ENCODE peak calls at places on chromosome 19, in seven cellular contexts. One of them, this sample, is unnamed.

GRCh38 chr19:40555978-40556689 is 20.5 kb upstream of the SHKBP1 start:
- DNase-seq in uterus: no peak
- DNase-seq in HS-5: no peak
- DNase-seq in brain microvascular endothelial cell: no peak
- DNase-seq in Caki2: no peak
- DNase-seq in activated naive CD8-positive, alpha-beta T cell treated with anti-CD3 and anti-CD28 coated beads for 36 hours: no peak
- DNase-seq in AML-193: no peak
- DNase-seq in this sample: no peak

GRCh38 chr19:339262-339887 is 5.2 kb downstream of the MIER2 start:
- DNase-seq in uterus: no peak
- DNase-seq in HS-5: no peak
- DNase-seq in brain microvascular endothelial cell: peak
- DNase-seq in Caki2: no peak
- DNase-seq in activated naive CD8-positive, alpha-beta T cell treated with anti-CD3 and anti-CD28 coated beads for 36 hours: no peak
- DNase-seq in AML-193: no peak
- DNase-seq in this sample: no peak

GRCh38 chr19:13277104-13277809 is 127.0 kb downstream of the IER2 start:
- DNase-seq in uterus: peak
- DNase-seq in HS-5: peak
- DNase-seq in brain microvascular endothelial cell: peak
- DNase-seq in Caki2: peak
- DNase-seq in activated naive CD8-positive, alpha-beta T cell treated with anti-CD3 and anti-CD28 coated beads for 36 hours: peak
- DNase-seq in AML-193: peak
- DNase-seq in this sample: peak

GRCh38 chr19:18112989-18113478 is 15.5 kb downstream of the MAST3 start:
- DNase-seq in uterus: peak
- DNase-seq in HS-5: peak
- DNase-seq in brain microvascular endothelial cell: peak
- DNase-seq in Caki2: peak
- DNase-seq in activated naive CD8-positive, alpha-beta T cell treated with anti-CD3 and anti-CD28 coated beads for 36 hours: peak
- DNase-seq in AML-193: peak
- DNase-seq in this sample: peak

GRCh38 chr19:53894736-53895135 is 12.7 kb downstream of the PRKCG start:
- DNase-seq in uterus: no peak
- DNase-seq in HS-5: no peak
- DNase-seq in brain microvascular endothelial cell: no peak
- DNase-seq in Caki2: no peak
- DNase-seq in activated naive CD8-positive, alpha-beta T cell treated with anti-CD3 and anti-CD28 coated beads for 36 hours: no peak
- DNase-seq in AML-193: no peak
- DNase-seq in this sample: no peak

GRCh38 chr19:49081273-49081672 is 4.0 kb upstream of the SNRNP70 start:
- DNase-seq in uterus: no peak
- DNase-seq in HS-5: no peak
- DNase-seq in brain microvascular endothelial cell: no peak
- DNase-seq in Caki2: no peak
- DNase-seq in activated naive CD8-positive, alpha-beta T cell treated with anti-CD3 and anti-CD28 coated beads for 36 hours: no peak
- DNase-seq in AML-193: no peak
- DNase-seq in this sample: no peak

GRCh38 chr19:16631465-16631864 is 3.5 kb upstream of the MED26 start:
- DNase-seq in uterus: no peak
- DNase-seq in HS-5: no peak
- DNase-seq in brain microvascular endothelial cell: no peak
- DNase-seq in Caki2: no peak
- DNase-seq in activated naive CD8-positive, alpha-beta T cell treated with anti-CD3 and anti-CD28 coated beads for 36 hours: no peak
- DNase-seq in AML-193: no peak
- DNase-seq in this sample: no peak

GRCh38 chr19:40810160-40810559 is 11.2 kb downstream of the EGLN2 start:
- DNase-seq in uterus: peak
- DNase-seq in HS-5: no peak
- DNase-seq in brain microvascular endothelial cell: no peak
- DNase-seq in Caki2: no peak
- DNase-seq in activated naive CD8-positive, alpha-beta T cell treated with anti-CD3 and anti-CD28 coated beads for 36 hours: no peak
- DNase-seq in AML-193: no peak
- DNase-seq in this sample: no peak

GRCh38 chr19:480016-480855 is 16.1 kb upstream of the MADCAM1 start:
- DNase-seq in uterus: peak
- DNase-seq in HS-5: no peak
- DNase-seq in brain microvascular endothelial cell: peak
- DNase-seq in Caki2: peak
- DNase-seq in activated naive CD8-positive, alpha-beta T cell treated with anti-CD3 and anti-CD28 coated beads for 36 hours: peak
- DNase-seq in AML-193: no peak
- DNase-seq in this sample: peak

GRCh38 chr19:310141-310651 is 19.0 kb upstream of the PLPP2 start:
- DNase-seq in uterus: peak
- DNase-seq in HS-5: no peak
- DNase-seq in brain microvascular endothelial cell: no peak
- DNase-seq in Caki2: no peak
- DNase-seq in activated naive CD8-positive, alpha-beta T cell treated with anti-CD3 and anti-CD28 coated beads for 36 hours: no peak
- DNase-seq in AML-193: no peak
- DNase-seq in this sample: no peak

GRCh38 chr19:58559275-58560006 is 1.0 kb upstream of the UBE2M start:
- DNase-seq in uterus: peak
- DNase-seq in HS-5: no peak
- DNase-seq in brain microvascular endothelial cell: peak
- DNase-seq in Caki2: peak
- DNase-seq in activated naive CD8-positive, alpha-beta T cell treated with anti-CD3 and anti-CD28 coated beads for 36 hours: peak
- DNase-seq in AML-193: no peak
- DNase-seq in this sample: peak

GRCh38 chr19:3433805-3434540 is 46.4 kb downstream of the SMIM24 start:
- DNase-seq in uterus: no peak
- DNase-seq in HS-5: no peak
- DNase-seq in brain microvascular endothelial cell: no peak
- DNase-seq in Caki2: no peak
- DNase-seq in activated naive CD8-positive, alpha-beta T cell treated with anti-CD3 and anti-CD28 coated beads for 36 hours: no peak
- DNase-seq in AML-193: no peak
- DNase-seq in this sample: no peak

GRCh38 chr19:13887529-13887928 is 10.6 kb downstream of the NANOS3 start:
- DNase-seq in uterus: no peak
- DNase-seq in HS-5: no peak
- DNase-seq in brain microvascular endothelial cell: no peak
- DNase-seq in Caki2: no peak
- DNase-seq in activated naive CD8-positive, alpha-beta T cell treated with anti-CD3 and anti-CD28 coated beads for 36 hours: no peak
- DNase-seq in AML-193: no peak
- DNase-seq in this sample: no peak

GRCh38 chr19:3942790-3943409 is 10.0 kb downstream of the NMRK2 start:
- DNase-seq in uterus: no peak
- DNase-seq in HS-5: no peak
- DNase-seq in brain microvascular endothelial cell: no peak
- DNase-seq in Caki2: no peak
- DNase-seq in activated naive CD8-positive, alpha-beta T cell treated with anti-CD3 and anti-CD28 coated beads for 36 hours: no peak
- DNase-seq in AML-193: no peak
- DNase-seq in this sample: no peak